ENCODE peak calls at places on chromosome 19, in seven cellular contexts. X is H1, G is HCT116, V is K562, H is HepG2, I is SK-N-SH, O is GM12878. Z is an unnamed sample.

GRCh38 chr19:31351212-31352193 is 2.3 kb upstream of the TSHZ3 start:
- DNase-seq in X (no peak), G (no peak), V (no peak), H (no peak), I (peak; percentile 74), O (no peak), Z (peak; percentile 5)

GRCh38 chr19:9906475-9907087 is 29.7 kb downstream of the OLFM2 start:
- DNase-seq in X (no peak), G (no peak), V (no peak), H (no peak), I (peak; percentile 31), O (no peak), Z (no peak)

GRCh38 chr19:1507763-1508506 is 4.9 kb downstream of the ADAMTSL5 start:
- DNase-seq in X (peak; percentile 91), G (peak; percentile 94), V (peak; percentile 99), H (peak; percentile 54), I (peak; percentile 100), O (peak; percentile 32), Z (peak; percentile 97)

GRCh38 chr19:49423278-49423984 is at the start of gene PTH2:
- DNase-seq in X (no peak), G (no peak), V (no peak), H (no peak), I (no peak), O (no peak), Z (no peak)

GRCh38 chr19:53597023-53597422 is 34.8 kb upstream of the DPRX start:
- DNase-seq in X (no peak), G (no peak), V (no peak), H (peak; percentile 63), I (no peak), O (no peak), Z (no peak)

GRCh38 chr19:35419046-35419445 is 29.0 kb upstream of the FFAR2 start:
- DNase-seq in X (no peak), G (no peak), V (no peak), H (no peak), I (no peak), O (no peak), Z (no peak)

GRCh38 chr19:12665281-12665573 is 1.3 kb downstream of the MAN2B1 start:
- DNase-seq in X (no peak), G (no peak), V (no peak), H (no peak), I (no peak), O (peak; percentile 61), Z (no peak)

GRCh38 chr19:9128171-9128570 is 1.4 kb upstream of the OR7G3 start:
- DNase-seq in X (no peak), G (peak; percentile 82), V (no peak), H (no peak), I (no peak), O (no peak), Z (no peak)

GRCh38 chr19:49553451-49554271 is 25.9 kb downstream of the RCN3 start:
- DNase-seq in X (no peak), G (no peak), V (no peak), H (peak; percentile 79), I (no peak), O (no peak), Z (no peak)

GRCh38 chr19:22532388-22533310 is 101.5 kb upstream of the ZNF492 start:
- DNase-seq in X (no peak), G (no peak), V (no peak), H (no peak), I (no peak), O (no peak), Z (no peak)

GRCh38 chr19:7921302-7921954 is 1.3 kb downstream of the SNAPC2 start:
- DNase-seq in X (no peak), G (no peak), V (no peak), H (no peak), I (no peak), O (no peak), Z (no peak)

GRCh38 chr19:6062274-6062673 is 48.0 kb downstream of the RFX2 start:
- DNase-seq in X (no peak), G (no peak), V (no peak), H (no peak), I (no peak), O (no peak), Z (no peak)

GRCh38 chr19:41424335-41425173 is 2.6 kb downstream of the B3GNT8 start:
- DNase-seq in X (no peak), G (no peak), V (no peak), H (no peak), I (no peak), O (no peak), Z (no peak)

GRCh38 chr19:5967994-5968430 is 9.9 kb downstream of the RANBP3 start:
- DNase-seq in X (no peak), G (peak; percentile 50), V (peak; percentile 71), H (peak; percentile 64), I (peak; percentile 79), O (peak; percentile 17), Z (peak; percentile 64)

GRCh38 chr19:19774354-19775033 is 41.6 kb upstream of the ZNF14 start:
- DNase-seq in X (no peak), G (no peak), V (no peak), H (no peak), I (no peak), O (no peak), Z (no peak)

GRCh38 chr19:13784731-13785452 is 10.4 kb upstream of the ZSWIM4 start:
- DNase-seq in X (no peak), G (peak; percentile 39), V (peak; percentile 56), H (peak; percentile 44), I (peak; percentile 90), O (no peak), Z (peak; percentile 67)

GRCh38 chr19:6800991-6801396 is 28.5 kb downstream of the VAV1 start:
- DNase-seq in X (no peak), G (peak; percentile 39), V (no peak), H (peak; percentile 19), I (no peak), O (no peak), Z (peak; percentile 97)

GRCh38 chr19:31254611-31255010 is 94.6 kb downstream of the TSHZ3 start:
- DNase-seq in X (no peak), G (no peak), V (no peak), H (no peak), I (no peak), O (no peak), Z (no peak)

GRCh38 chr19:27777726-27778125 is 1435.2 kb downstream of the UQCRFS1 start:
- DNase-seq in X (no peak), G (no peak), V (peak; percentile 25), H (no peak), I (no peak), O (no peak), Z (no peak)

GRCh38 chr19:54355675-54356074 is 9.1 kb downstream of the LAIR1 start:
- DNase-seq in X (no peak), G (no peak), V (no peak), H (no peak), I (no peak), O (no peak), Z (no peak)

GRCh38 chr19:47756953-47757608 is 11.7 kb downstream of the NOP53 start:
- DNase-seq in X (no peak), G (no peak), V (no peak), H (no peak), I (no peak), O (no peak), Z (no peak)

GRCh38 chr19:31274964-31275319 is 74.3 kb downstream of the TSHZ3 start:
- DNase-seq in X (no peak), G (no peak), V (no peak), H (no peak), I (no peak), O (no peak), Z (no peak)

GRCh38 chr19:49442354-49442753 is 1.0 kb upstream of the SLC17A7 start:
- DNase-seq in X (no peak), G (no peak), V (no peak), H (no peak), I (no peak), O (no peak), Z (no peak)

GRCh38 chr19:48506138-48506733 is 5.4 kb downstream of the LMTK3 start:
- DNase-seq in X (no peak), G (no peak), V (peak; percentile 57), H (peak; percentile 48), I (peak; percentile 70), O (no peak), Z (peak; percentile 75)

GRCh38 chr19:6890421-6890913 is 3.1 kb downstream of the ADGRE1 start:
- DNase-seq in X (no peak), G (no peak), V (no peak), H (no peak), I (no peak), O (no peak), Z (no peak)

GRCh38 chr19:6739390-6739883 is at the start of gene TRIP10:
- DNase-seq in X (no peak), G (no peak), V (peak; percentile 84), H (peak; percentile 68), I (peak; percentile 94), O (no peak), Z (peak; percentile 80)

GRCh38 chr19:54081032-54081431 is at the start of gene TARM1:
- DNase-seq in X (no peak), G (no peak), V (no peak), H (no peak), I (no peak), O (no peak), Z (no peak)

GRCh38 chr19:57850553-57851017 is 926 bp downstream of the ZNF587 start:
- DNase-seq in X (no peak), G (no peak), V (peak; percentile 41), H (peak; percentile 29), I (peak; percentile 32), O (no peak), Z (peak; percentile 80)

GRCh38 chr19:29860492-29860891 is 48.7 kb downstream of the CCNE1 start:
- DNase-seq in X (no peak), G (peak; percentile 49), V (peak; percentile 84), H (no peak), I (no peak), O (no peak), Z (peak; percentile 66)
- TF ChIP-seq JUND in X (no peak), G (no peak), V (no peak), H (no peak), I (no peak), O (no peak), Z (no peak)

DNA sequence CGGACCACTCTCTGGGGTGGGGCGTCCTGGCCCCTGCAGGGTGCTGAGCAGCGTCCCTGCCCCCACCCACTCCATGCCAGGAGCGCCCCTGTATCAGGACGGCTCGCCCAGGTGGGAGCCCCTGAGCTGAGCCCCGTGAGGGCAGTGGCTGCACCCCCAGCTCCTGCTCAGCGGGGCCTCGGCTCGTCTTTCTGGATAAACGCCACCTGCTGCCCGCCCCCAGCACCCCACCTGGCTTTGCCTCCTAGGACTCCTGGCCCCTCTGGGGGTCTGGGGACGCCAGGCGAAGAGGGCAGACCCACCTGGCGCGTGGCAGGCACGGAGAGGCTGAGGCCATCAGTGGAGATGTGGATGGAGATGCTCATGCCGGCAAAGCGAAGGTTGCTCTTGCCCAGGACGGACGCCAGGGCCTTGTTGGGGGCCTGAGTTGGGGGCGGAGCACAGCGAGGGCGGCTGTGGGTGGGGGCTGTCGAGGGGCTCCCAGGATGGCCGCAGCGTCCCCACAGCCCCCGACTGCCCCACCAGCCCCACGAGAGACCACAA is 22.3 kb downstream of the SHC2 start:
- DNase-seq in X (no peak), G (no peak), V (no peak), H (no peak), I (no peak), O (no peak), Z (no peak)
- TF ChIP-seq JUND in X (no peak), G (no peak), V (no peak), H (no peak), I (no peak), O (no peak), Z (no peak)

GRCh38 chr19:44163789-44164188 is 1.1 kb upstream of the ZNF226 start:
- DNase-seq in X (no peak), G (no peak), V (no peak), H (no peak), I (no peak), O (no peak), Z (no peak)
- TF ChIP-seq JUND in X (no peak), G (no peak), V (no peak), H (no peak), I (no peak), O (no peak), Z (no peak)

GRCh38 chr19:29367701-29368306 is 154.9 kb upstream of the UQCRFS1 start:
- DNase-seq in X (no peak), G (no peak), V (peak; percentile 2), H (no peak), I (no peak), O (no peak), Z (no peak)
- TF ChIP-seq JUND in X (no peak), G (no peak), V (no peak), H (no peak), I (no peak), O (no peak), Z (no peak)

Z was measured in T47D.